ENCODE peak calls at places on chromosomes 11 and 22, in eight cellular contexts. R is effector CD4-positive, alpha-beta T cell; F is NCI-H1417; A is lower lobe of right lung; B is GM23248; J is amniotic stem cell; H is left lobe of liver; K is NCI-H1436. L is an unnamed sample.

GRCh38 chr11:85863855-85864254 is 8.7 kb downstream of the CCDC83 start:
- DNase-seq in H (no peak), A (no peak), R (no peak), J (no peak), F (no peak), K (no peak), B (no peak), L (no peak)

GRCh38 chr11:130022799-130023198 is 20.2 kb upstream of the PRDM10 start:
- DNase-seq in B (peak; percentile 20), F (no peak), A (no peak), J (no peak), K (no peak), R (no peak), H (no peak), L (no peak)

GRCh38 chr11:7353100-7353499 is 101.4 kb downstream of the SYT9 start:
- DNase-seq in J (no peak), K (no peak), H (no peak), A (peak; percentile 20), F (no peak), B (peak; percentile 64), R (no peak), L (peak; percentile 5)

GRCh38 chr11:82462588-82462987 is 271.1 kb downstream of the FAM181B start:
- DNase-seq in B (no peak), F (no peak), H (no peak), J (no peak), A (no peak), K (no peak), R (no peak), L (no peak)

GRCh38 chr11:43934359-43935130 is 7.9 kb upstream of the C11orf96 start:
- DNase-seq in J (no peak), R (no peak), B (peak; percentile 24), F (no peak), A (no peak), H (no peak), K (no peak), L (no peak)

GRCh38 chr11:65967329-65967934 is 5.9 kb downstream of the SART1 start:
- DNase-seq in R (no peak), H (no peak), A (no peak), B (no peak), K (no peak), J (no peak), F (no peak), L (no peak)

GRCh38 chr11:23540101-23540561 is 679.9 kb upstream of the CCDC179 start:
- DNase-seq in A (no peak), R (no peak), F (peak; percentile 59), K (no peak), J (no peak), H (no peak), B (peak; percentile 63), L (peak; percentile 15)

GRCh38 chr11:95297680-95298452 is 66.9 kb upstream of the SESN3 start:
- DNase-seq in J (no peak), K (no peak), F (no peak), A (no peak), R (no peak), B (no peak), H (no peak), L (no peak)

GRCh38 chr11:36095716-36096115 is 151.9 kb downstream of the LDLRAD3 start:
- DNase-seq in J (no peak), H (no peak), B (no peak), K (no peak), F (no peak), A (no peak), R (no peak), L (no peak)

GRCh38 chr22:24693359-24693758 is 81.2 kb downstream of the PIWIL3 start:
- DNase-seq in K (no peak), F (no peak), B (no peak), R (no peak), A (no peak), J (no peak), H (no peak), L (no peak)

GRCh38 chr22:26964642-26965041 is 307.3 kb downstream of the MIAT start:
- DNase-seq in H (no peak), F (no peak), K (no peak), J (no peak), B (no peak), R (no peak), A (no peak), L (no peak)

GRCh38 chr11:74006743-74007304 is 2.1 kb downstream of the UCP3 start:
- DNase-seq in F (no peak), K (no peak), J (no peak), R (no peak), A (no peak), B (no peak), H (no peak), L (no peak)

GRCh38 chr11:34784318-34784841 is 131.8 kb downstream of the APIP start:
- DNase-seq in F (no peak), H (no peak), B (no peak), R (no peak), K (no peak), A (no peak), J (no peak), L (no peak)

GRCh38 chr11:129364143-129364654 is 11.4 kb upstream of the BARX2 start:
- DNase-seq in A (peak; percentile 85), R (peak; percentile 49), B (peak; percentile 85), F (peak; percentile 84), H (peak; percentile 87), J (peak; percentile 64), K (peak; percentile 81), L (peak; percentile 62)

GRCh38 chr22:45166935-45167334 is 3.2 kb downstream of the NUP50 start:
- DNase-seq in K (no peak), F (no peak), J (no peak), A (no peak), H (no peak), R (no peak), B (no peak), L (no peak)

GRCh38 chr22:38944653-38945052 is 12.8 kb upstream of the APOBEC3A start:
- DNase-seq in J (no peak), R (no peak), K (no peak), F (no peak), B (no peak), H (no peak), A (no peak), L (no peak)

GRCh38 chr11:125102544-125102943 is 8.9 kb downstream of the TMEM218 start:
- DNase-seq in F (no peak), K (no peak), B (no peak), J (no peak), A (no peak), R (no peak), H (no peak), L (no peak)

GRCh38 chr11:95364324-95365295 is 133.6 kb upstream of the SESN3 start:
- DNase-seq in R (no peak), A (no peak), K (no peak), H (no peak), B (peak; percentile 16), F (no peak), J (peak; percentile 3), L (no peak)

GRCh38 chr11:93895106-93895862 is 44.9 kb upstream of the VSTM5 start:
- DNase-seq in B (peak; percentile 79), A (no peak), K (peak; percentile 63), H (no peak), J (peak; percentile 81), F (peak; percentile 63), R (no peak), L (peak; percentile 2)

GRCh38 chr11:59186130-59186594 is 14.2 kb downstream of the DTX4 start:
- DNase-seq in R (peak; percentile 42), B (peak; percentile 41), H (no peak), F (no peak), J (no peak), A (peak; percentile 65), K (no peak), L (peak; percentile 20)

GRCh38 chr11:34263462-34264186 is 94.2 kb downstream of the ABTB2 start:
- DNase-seq in H (peak; percentile 76), A (peak; percentile 73), R (no peak), K (peak; percentile 29), J (no peak), F (peak; percentile 65), B (peak; percentile 83), L (no peak)

GRCh38 chr11:58640386-58641023 is 18.0 kb downstream of the CNTF start:
- DNase-seq in R (no peak), J (no peak), A (no peak), K (no peak), H (no peak), B (no peak), F (no peak), L (peak; percentile 61)

GRCh38 chr11:3243880-3244279 is 11.7 kb upstream of the MRGPRE start:
- DNase-seq in R (no peak), J (no peak), A (no peak), H (no peak), F (no peak), B (no peak), K (no peak), L (no peak)

GRCh38 chr11:93974759-93975158 is 46.4 kb upstream of the HEPHL1 start:
- DNase-seq in J (no peak), K (no peak), R (no peak), A (no peak), F (no peak), B (no peak), H (no peak), L (no peak)

GRCh38 chr11:114171257-114172054 is 111.9 kb downstream of the ZBTB16 start:
- DNase-seq in A (peak; percentile 86), B (no peak), K (no peak), J (no peak), R (no peak), F (no peak), H (peak; percentile 98), L (no peak)

GRCh38 chr22:44192098-44192810 is 11.5 kb downstream of the PARVG start:
- DNase-seq in A (peak; percentile 72), H (no peak), K (no peak), J (no peak), B (peak; percentile 43), R (peak; percentile 27), F (no peak), L (peak; percentile 9)

GRCh38 chr11:75934851-75935250 is 119.8 kb downstream of the UVRAG start:
- DNase-seq in B (no peak), H (no peak), K (no peak), R (no peak), F (no peak), A (no peak), J (no peak), L (no peak)

GRCh38 chr11:25899761-25900160 is 432.2 kb upstream of the ANO3 start:
- DNase-seq in H (no peak), J (no peak), R (no peak), K (no peak), F (no peak), B (no peak), A (no peak), L (no peak)

GRCh38 chr11:128741511-128741910 is 47.6 kb downstream of the FLI1 start:
- DNase-seq in H (no peak), F (no peak), B (no peak), R (no peak), K (no peak), J (no peak), A (no peak), L (no peak)

GRCh38 chr11:132844956-132845355 is 687.3 kb downstream of the OPCML start:
- DNase-seq in F (no peak), B (peak; percentile 91), J (peak; percentile 73), A (no peak), K (no peak), H (no peak), R (no peak), L (no peak)

GRCh38 chr11:115452245-115452644 is 52.0 kb downstream of the CADM1 start:
- DNase-seq in F (peak; percentile 45), J (no peak), K (no peak), H (no peak), B (no peak), A (no peak), R (no peak), L (no peak)

GRCh38 chr11:6319879-6320410 is 356 bp downstream of the CAVIN3 start:
- DNase-seq in B (peak; percentile 99), K (no peak), A (peak; percentile 95), R (no peak), F (no peak), J (peak; percentile 85), H (peak; percentile 66), L (no peak)

GRCh38 chr11:31437742-31438435 is 68.2 kb downstream of the DNAJC24 start:
- DNase-seq in F (no peak), B (peak; percentile 60), J (peak; percentile 30), K (no peak), H (no peak), R (no peak), A (no peak), L (no peak)

GRCh38 chr11:13003726-13004493 is 5.2 kb upstream of the RASSF10 start:
- DNase-seq in A (no peak), K (no peak), J (no peak), H (no peak), R (no peak), B (no peak), F (no peak), L (no peak)

L was measured in CD4-positive, CD25-positive, alpha-beta regulatory T cell.